ENCODE peak calls at places on chromosomes 4 and X, in eight cellular contexts. A is EL; W is activated T-cell treated with anti-CD3 and anti-CD28 coated beads for 48 hours; M is skeletal muscle cell; C is NCI-H2171; Q is NCI-H2029 treated with DMSO at 0.1 percent for 48 hours; Y is OCI-LY7; B is activated CD4-positive, alpha-beta T cell treated with anti-CD3 and anti-CD28 coated beads for 36 hours. P is an unnamed sample.

GRCh38 chr4:38562751-38563198 is 101.2 kb upstream of the KLF3 start:
- DNase-seq in Q (peak), W (no peak), M (no peak), Y (no peak), B (no peak), A (peak), C (no peak), P (no peak)

GRCh38 chr4:171846232-171846631 is 33.0 kb downstream of the GALNTL6 start:
- DNase-seq in M (no peak), C (no peak), W (no peak), A (peak), B (peak), Y (peak), Q (peak), P (peak)

GRCh38 chr4:105509291-105509690 is 35.4 kb upstream of the PPA2 start:
- DNase-seq in C (no peak), Y (no peak), M (no peak), W (no peak), A (no peak), B (no peak), Q (no peak), P (no peak)

GRCh38 chrX:152259150-152259549 is 120.8 kb upstream of the MAGEA10 start:
- DNase-seq in Q (no peak), M (no peak), B (no peak), Y (no peak), W (no peak), A (no peak), C (no peak), P (no peak)

GRCh38 chrX:97315939-97316338 is 432.2 kb downstream of the RPA4 start:
- DNase-seq in A (no peak), M (no peak), B (no peak), W (no peak), C (no peak), Y (no peak), Q (no peak), P (peak)

GRCh38 chr4:55444822-55445221 is 49.1 kb downstream of the TMEM165 start:
- DNase-seq in W (no peak), Y (no peak), B (no peak), Q (no peak), M (no peak), C (no peak), A (peak), P (no peak)

GRCh38 chrX:102712216-102712966 is at the start of gene GPRASP2:
- DNase-seq in B (peak), C (peak), A (peak), Y (no peak), W (no peak), Q (no peak), M (no peak), P (no peak)

GRCh38 chr4:1502976-1503375 is 96.7 kb upstream of the NKX1-1 start:
- DNase-seq in M (no peak), B (no peak), Y (no peak), A (no peak), Q (no peak), C (no peak), W (no peak), P (no peak)

GRCh38 chrX:101265869-101266428 is 25.2 kb downstream of the TAF7L start:
- DNase-seq in B (no peak), C (no peak), M (peak), Q (no peak), A (peak), Y (no peak), W (no peak), P (no peak)

GRCh38 chr4:84099591-84099990 is 399.5 kb downstream of the NKX6-1 start:
- DNase-seq in M (no peak), A (no peak), B (no peak), Q (no peak), W (no peak), C (no peak), Y (no peak), P (no peak)

GRCh38 chrX:123773258-123773978 is 40.6 kb upstream of the THOC2 start:
- DNase-seq in C (no peak), W (no peak), Y (no peak), Q (no peak), A (no peak), B (no peak), M (no peak), P (no peak)

GRCh38 chr4:87129681-87130080 is 90.7 kb downstream of the KLHL8 start:
- DNase-seq in A (no peak), W (no peak), C (no peak), B (no peak), Y (no peak), Q (no peak), M (no peak), P (no peak)

GRCh38 chrX:11953615-11954014 is 184.7 kb upstream of the FRMPD4 start:
- DNase-seq in Y (no peak), W (no peak), A (peak), B (no peak), M (peak), C (no peak), Q (no peak), P (no peak)

GRCh38 chrX:72366746-72367145 is 61.0 kb upstream of the CITED1 start:
- DNase-seq in Q (no peak), Y (no peak), M (no peak), C (no peak), A (no peak), B (no peak), W (no peak), P (no peak)

GRCh38 chr4:113760094-113760851 is 1.3 kb downstream of the CAMK2D start:
- DNase-seq in W (peak), M (no peak), Y (peak), A (peak), Q (peak), C (no peak), B (peak), P (no peak)

GRCh38 chr4:10017037-10017893 is 4.0 kb downstream of the SLC2A9 start:
- DNase-seq in C (no peak), Q (no peak), Y (no peak), B (no peak), M (no peak), W (no peak), A (no peak), P (no peak)

GRCh38 chr4:24471623-24472510 is 112.5 kb downstream of the DHX15 start:
- DNase-seq in Q (no peak), W (no peak), Y (no peak), C (no peak), A (peak), B (peak), M (no peak), P (no peak)

GRCh38 chr4:86220137-86220536 is 139.7 kb downstream of the MAPK10 start:
- DNase-seq in B (no peak), C (no peak), A (peak), Q (no peak), Y (no peak), M (peak), W (no peak), P (no peak)

GRCh38 chrX:11304829-11305228 is 11.6 kb downstream of the AMELX start:
- DNase-seq in B (no peak), M (no peak), C (no peak), Q (no peak), A (no peak), Y (no peak), W (no peak), P (no peak)

GRCh38 chr4:118879409-118879808 is 9.2 kb upstream of the SYNPO2 start:
- DNase-seq in W (no peak), B (no peak), M (no peak), Q (no peak), C (no peak), Y (no peak), A (no peak), P (no peak)

GRCh38 chrX:17046478-17047097 is 100.1 kb downstream of the REPS2 start:
- DNase-seq in B (peak), Y (peak), C (peak), Q (peak), A (peak), W (peak), M (no peak), P (peak)

GRCh38 chrX:118975831-118976598 is 1.6 kb downstream of the LONRF3 start:
- DNase-seq in W (peak), Y (no peak), C (no peak), B (peak), A (peak), Q (no peak), M (no peak), P (no peak)

GRCh38 chr4:168386002-168386401 is 67.5 kb upstream of the DDX60 start:
- DNase-seq in A (no peak), W (no peak), Q (no peak), M (no peak), B (no peak), Y (no peak), C (no peak), P (no peak)

GRCh38 chr4:139934786-139935330 is 219.1 kb downstream of the MAML3 start:
- DNase-seq in Q (no peak), C (peak), B (no peak), A (no peak), W (no peak), M (no peak), Y (no peak), P (no peak)

GRCh38 chr4:98682719-98683118 is 24.3 kb upstream of the TSPAN5 start:
- DNase-seq in M (no peak), W (no peak), C (no peak), Y (no peak), Q (no peak), B (no peak), A (peak), P (no peak)